ENCODE peak calls at places on chromosomes 16 and 17, in eight cellular contexts. V, Y, J, S, D, O, P and L are unnamed samples.

GRCh38 chr16:71185366-71185765 is 45.2 kb downstream of the HYDIN start:
- DNase-seq in V (no peak), Y (no peak), J (no peak), S (peak), D (no peak), O (no peak), P (no peak), L (no peak)

GRCh38 chr17:58344047-58344790 is 7.8 kb downstream of the SUPT4H1 start:
- DNase-seq in V (no peak), Y (peak), J (no peak), S (no peak), D (peak), O (no peak), P (no peak), L (peak)

GRCh38 chr16:57300387-57301125 is 16.1 kb upstream of the PLLP start:
- DNase-seq in V (peak), Y (peak), J (peak), S (peak), D (peak), O (peak), P (peak), L (peak)

GRCh38 chr17:48055531-48056245 is 7.5 kb downstream of the NFE2L1 start:
- DNase-seq in V (no peak), Y (no peak), J (peak), S (peak), D (peak), O (no peak), P (no peak), L (no peak)

GRCh38 chr17:36485027-36485426 is 1.5 kb upstream of the ZNHIT3 start:
- DNase-seq in V (no peak), Y (no peak), J (no peak), S (no peak), D (no peak), O (no peak), P (no peak), L (no peak)

GRCh38 chr17:197352-197751 is 15.9 kb upstream of the DOC2B start:
- DNase-seq in V (no peak), Y (no peak), J (no peak), S (no peak), D (no peak), O (no peak), P (no peak), L (no peak)

GRCh38 chr16:49608801-49609200 is 235.2 kb downstream of the C16orf78 start:
- DNase-seq in V (no peak), Y (peak), J (no peak), S (peak), D (no peak), O (no peak), P (no peak), L (no peak)

GRCh38 chr17:78278139-78278741 is 46.8 kb downstream of the TMEM235 start:
- DNase-seq in V (no peak), Y (no peak), J (no peak), S (no peak), D (no peak), O (no peak), P (no peak), L (no peak)

GRCh38 chr17:35804658-35805192 is 4.6 kb upstream of the TAF15 start:
- DNase-seq in V (no peak), Y (peak), J (peak), S (peak), D (peak), O (no peak), P (no peak), L (peak)

GRCh38 chr16:1960665-1961630 is 1.6 kb downstream of the NDUFB10 start:
- DNase-seq in V (no peak), Y (peak), J (peak), S (peak), D (peak), O (peak), P (no peak), L (peak)

GRCh38 chr16:57299009-57299718 is 14.7 kb upstream of the PLLP start:
- DNase-seq in V (peak), Y (no peak), J (peak), S (no peak), D (no peak), O (no peak), P (no peak), L (no peak)

GRCh38 chr17:1030684-1031557 is 34.0 kb downstream of the TIMM22 start:
- DNase-seq in V (no peak), Y (no peak), J (peak), S (no peak), D (no peak), O (no peak), P (no peak), L (no peak)

GRCh38 chr17:21215935-21216334 is 2.0 kb upstream of the TMEM11 start:
- DNase-seq in V (no peak), Y (no peak), J (no peak), S (no peak), D (no peak), O (no peak), P (no peak), L (no peak)

GRCh38 chr16:74168445-74168844 is 128.2 kb upstream of the PSMD7 start:
- DNase-seq in V (no peak), Y (no peak), J (no peak), S (no peak), D (no peak), O (no peak), P (no peak), L (no peak)

GRCh38 chr16:31179153-31179746 is 689 bp upstream of the FUS start:
- DNase-seq in V (no peak), Y (no peak), J (no peak), S (no peak), D (no peak), O (no peak), P (no peak), L (no peak)

GRCh38 chr16:79171504-79172240 is 428.9 kb downstream of the MAF start:
- DNase-seq in V (no peak), Y (no peak), J (no peak), S (no peak), D (no peak), O (no peak), P (no peak), L (no peak)

GRCh38 chr16:13561276-13561675 is 358.7 kb upstream of the ERCC4 start:
- DNase-seq in V (no peak), Y (no peak), J (no peak), S (no peak), D (no peak), O (no peak), P (no peak), L (no peak)

GRCh38 chr16:5769513-5769912 is 671.9 kb upstream of the EEF2KMT start:
- DNase-seq in V (no peak), Y (no peak), J (no peak), S (no peak), D (no peak), O (no peak), P (no peak), L (no peak)

DNA sequence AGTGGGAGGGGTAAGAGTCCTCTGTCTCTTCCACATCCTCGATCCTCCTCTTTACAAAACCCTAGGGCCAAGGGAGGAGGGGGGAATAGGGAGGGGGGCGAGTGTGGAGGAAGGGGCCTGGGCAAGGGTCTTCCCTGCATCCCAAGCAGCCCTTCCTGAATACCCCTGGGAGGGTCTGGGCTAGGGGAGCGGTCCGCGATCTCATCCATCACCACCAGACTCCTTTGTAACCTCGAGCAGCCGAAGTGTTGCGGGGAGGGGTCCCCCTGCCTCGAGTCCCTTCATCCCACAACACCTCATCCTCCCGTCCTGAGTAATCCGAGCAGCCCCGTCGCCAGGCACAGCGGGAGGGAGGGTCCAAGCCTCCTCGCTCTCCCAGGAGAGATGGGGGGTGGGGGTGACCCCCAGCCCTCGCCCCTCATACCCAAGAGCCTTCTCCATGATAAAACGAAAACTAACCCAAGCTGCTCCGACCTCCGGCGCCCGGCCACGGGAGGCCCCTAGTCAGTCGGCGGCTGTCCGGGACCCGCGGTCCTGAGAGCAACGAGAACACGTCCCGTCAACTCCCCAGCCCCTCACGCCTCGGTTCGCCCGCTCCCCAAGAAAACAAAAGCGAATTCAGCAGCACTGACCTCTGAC is 468 bp downstream of the SMPD3 start:
- DNase-seq in V (no peak), Y (no peak), J (no peak), S (no peak), D (no peak), O (no peak), P (peak), L (no peak)
- H3K4me3 ChIP-seq in V (peak), Y (no peak), J (peak), S (peak), D (peak), O (peak), P (peak), L (peak)

GRCh38 chr17:2815781-2816185 is 19.5 kb downstream of the RAP1GAP2 start:
- DNase-seq in V (no peak), Y (no peak), J (no peak), S (no peak), D (no peak), O (no peak), P (no peak), L (no peak)
- H3K4me3 ChIP-seq in V (no peak), Y (no peak), J (no peak), S (no peak), D (no peak), O (no peak), P (no peak), L (no peak)

DNA sequence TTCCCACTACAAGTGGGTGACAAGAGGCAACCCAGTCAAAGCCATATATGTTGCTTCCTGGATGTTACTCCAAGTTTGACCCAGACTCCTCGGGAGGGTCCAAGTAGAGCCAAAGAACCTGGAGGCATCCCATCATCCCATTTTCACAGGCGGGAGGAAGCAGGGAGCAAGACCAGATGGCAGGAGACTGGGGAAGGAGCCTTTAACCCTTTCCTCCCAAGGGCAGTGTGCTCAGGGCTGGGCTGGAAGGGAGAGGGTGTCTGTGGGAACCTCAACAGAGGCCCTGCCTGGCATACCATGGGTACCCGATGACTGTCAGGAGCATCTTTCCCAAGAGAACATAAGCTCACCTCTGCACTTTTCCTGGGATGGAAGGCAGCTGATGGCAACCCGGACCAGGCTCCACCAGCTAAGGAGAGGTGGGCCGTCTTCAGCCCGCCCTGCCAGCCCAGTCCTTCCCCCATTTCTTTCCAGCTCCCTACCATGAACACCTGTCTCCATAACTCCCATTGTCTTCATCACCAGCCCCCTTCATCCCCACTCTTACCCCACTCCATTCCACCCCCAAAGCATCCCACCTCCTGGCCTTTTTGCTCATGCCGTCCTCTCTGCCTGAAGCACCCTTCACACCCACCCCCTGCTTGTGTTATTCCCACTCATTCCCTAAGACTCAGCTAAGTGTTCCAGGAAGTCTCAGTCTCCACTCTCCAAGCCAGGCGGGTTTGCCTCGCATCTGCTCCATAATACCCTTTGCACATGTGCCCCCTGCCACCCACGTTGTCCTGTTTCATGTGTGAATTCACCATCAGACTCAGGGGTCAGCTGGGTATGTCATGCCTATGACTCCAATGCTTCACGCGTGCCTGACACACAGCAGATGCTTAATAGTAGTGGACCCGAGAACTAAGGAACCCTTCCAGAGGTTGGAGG is 5.9 kb upstream of the SLC16A5 start:
- DNase-seq in V (no peak), Y (no peak), J (no peak), S (no peak), D (no peak), O (no peak), P (no peak), L (no peak)
- H3K4me3 ChIP-seq in V (no peak), Y (no peak), J (no peak), S (no peak), D (no peak), O (no peak), P (no peak), L (no peak)

DNA sequence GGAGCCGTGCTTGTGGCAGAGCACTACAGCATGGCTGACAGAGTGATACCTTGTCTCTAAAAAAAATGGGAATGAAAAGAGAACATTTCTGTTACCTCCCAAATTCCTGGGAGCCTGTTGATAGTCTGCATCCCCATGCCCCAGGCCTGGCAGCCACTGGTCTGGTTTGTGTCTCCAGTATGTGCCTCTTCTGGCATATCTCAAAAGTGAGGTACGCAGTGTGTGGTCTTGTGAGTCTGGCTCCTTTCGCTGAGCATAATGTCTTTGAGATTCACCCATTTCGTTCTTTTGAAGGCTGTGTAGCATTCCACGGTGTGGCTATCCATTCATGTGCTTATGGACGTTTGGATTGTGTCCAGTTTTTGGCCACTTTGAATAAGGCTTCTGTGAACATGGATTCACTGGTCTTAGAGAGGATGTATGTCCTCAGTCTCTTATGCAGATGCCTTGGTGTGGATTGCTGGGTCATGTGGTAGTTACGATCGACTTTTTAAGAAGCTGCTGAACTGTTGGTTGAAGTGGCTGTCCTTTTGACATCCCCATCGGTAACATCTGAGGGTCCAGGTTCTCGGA is 39.1 kb downstream of the PRMT7 start:
- DNase-seq in V (no peak), Y (no peak), J (no peak), S (no peak), D (no peak), O (no peak), P (no peak), L (no peak)
- H3K4me3 ChIP-seq in V (no peak), Y (no peak), J (no peak), S (no peak), D (no peak), O (no peak), P (no peak), L (no peak)

DNA sequence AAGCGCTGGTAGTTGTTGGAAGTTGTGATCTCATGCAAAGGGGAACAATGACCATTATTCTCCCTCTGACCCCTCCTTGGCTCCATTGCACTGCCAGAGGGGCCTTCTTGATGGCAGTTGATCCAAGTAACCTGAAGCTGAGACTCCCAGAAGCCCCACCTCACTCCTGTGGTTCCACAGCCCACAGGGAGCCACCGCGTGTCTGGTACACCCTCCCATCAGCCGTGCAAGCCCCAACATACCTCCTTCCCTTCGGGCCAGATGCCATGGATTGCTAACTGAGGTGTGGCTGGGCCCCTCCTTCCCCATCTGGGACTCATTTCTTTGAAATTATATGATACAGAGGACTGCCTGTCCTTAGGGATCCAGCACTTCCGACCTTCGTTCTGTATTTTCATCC is 17.8 kb downstream of the SAP30BP start:
- DNase-seq in V (peak), Y (no peak), J (no peak), S (no peak), D (no peak), O (peak), P (no peak), L (no peak)
- H3K4me3 ChIP-seq in V (peak), Y (no peak), J (no peak), S (no peak), D (no peak), O (no peak), P (no peak), L (no peak)

GRCh38 chr16:66742409-66742808 is 9.0 kb downstream of the DYNC1LI2 start:
- DNase-seq in V (no peak), Y (no peak), J (no peak), S (no peak), D (no peak), O (no peak), P (no peak), L (no peak)

GRCh38 chr16:66740010-66740409 is 11.4 kb downstream of the DYNC1LI2 start:
- DNase-seq in V (no peak), Y (peak), J (no peak), S (peak), D (peak), O (no peak), P (no peak), L (peak)

GRCh38 chr16:66740533-66740932 is 10.9 kb downstream of the DYNC1LI2 start:
- DNase-seq in V (no peak), Y (peak), J (no peak), S (no peak), D (no peak), O (no peak), P (no peak), L (no peak)

GRCh38 chr16:66741971-66742396 is 9.4 kb downstream of the DYNC1LI2 start:
- DNase-seq in V (no peak), Y (no peak), J (no peak), S (peak), D (no peak), O (no peak), P (no peak), L (no peak)

DNA sequence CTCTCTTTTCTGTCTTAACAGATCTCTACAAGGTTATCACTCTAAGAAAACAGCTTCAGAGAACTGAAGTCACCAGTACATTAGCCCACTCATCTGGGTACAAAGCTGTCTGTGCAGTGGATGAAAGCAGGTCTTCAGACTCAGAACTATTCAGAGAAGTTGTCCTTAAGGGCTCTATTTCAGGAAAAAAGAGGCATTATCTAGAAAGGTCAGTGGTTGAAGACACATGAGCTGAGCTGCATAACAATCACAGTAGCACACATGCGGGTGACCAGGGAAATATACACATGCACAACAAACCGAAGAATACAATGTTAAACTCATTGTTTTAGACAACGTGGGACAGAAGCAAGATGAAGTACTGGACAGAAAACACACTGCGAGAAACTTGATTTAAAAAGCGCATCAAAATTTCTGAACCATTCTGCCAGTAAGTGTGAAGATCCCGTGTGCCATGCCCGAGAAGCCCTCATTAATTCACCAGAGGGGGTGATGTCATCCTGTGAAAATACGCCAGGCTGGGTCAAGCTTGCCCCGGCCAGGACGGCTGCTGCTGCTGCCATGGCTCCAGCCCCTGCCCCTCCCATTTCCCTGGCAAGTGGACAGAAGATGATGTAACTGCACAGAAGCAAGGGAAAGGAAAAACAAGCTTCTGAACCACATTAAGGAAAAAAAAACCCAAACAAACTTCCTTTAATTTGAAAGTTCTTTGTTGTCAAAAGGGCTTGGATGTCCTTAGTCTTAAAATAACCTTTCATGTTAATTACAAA is 10.1 kb downstream of the DYNC1LI2 start:
- DNase-seq in V (no peak), Y (peak), J (peak), S (peak), D (no peak), O (no peak), P (peak), L (no peak)
- H3K4me3 ChIP-seq in V (no peak), Y (no peak), J (no peak), S (no peak), D (no peak), O (no peak), P (no peak), L (no peak)

GRCh38 chr16:89861648-89862047 is 11.7 kb upstream of the TCF25 start:
- DNase-seq in V (no peak), Y (no peak), J (no peak), S (no peak), D (no peak), O (peak), P (no peak), L (no peak)

GRCh38 chr16:89862732-89863131 is 10.7 kb upstream of the TCF25 start:
- DNase-seq in V (no peak), Y (no peak), J (no peak), S (no peak), D (no peak), O (no peak), P (no peak), L (no peak)

GRCh38 chr16:89860747-89861304 is 12.6 kb upstream of the TCF25 start:
- DNase-seq in V (no peak), Y (peak), J (peak), S (peak), D (peak), O (peak), P (no peak), L (no peak)

GRCh38 chr16:89864421-89864820 is 9.0 kb upstream of the TCF25 start:
- DNase-seq in V (peak), Y (peak), J (no peak), S (peak), D (no peak), O (no peak), P (no peak), L (no peak)

GRCh38 chr16:89863741-89864391 is 9.5 kb upstream of the TCF25 start:
- DNase-seq in V (no peak), Y (peak), J (no peak), S (peak), D (peak), O (no peak), P (no peak), L (no peak)
- H3K4me3 ChIP-seq in V (no peak), Y (no peak), J (no peak), S (no peak), D (no peak), O (no peak), P (no peak), L (no peak)